ENCODE peak calls at places on chromosomes 16 and 17, in six cellular contexts. J, L, A, N, G and F are unnamed samples.

GRCh38 chr17:29742210-29742513 is 119.5 kb upstream of the CORO6 start:
- DNase-seq in J (no peak), L (no peak), A (no peak), N (no peak), G (no peak), F (no peak)

GRCh38 chr16:51289336-51289735 is 138.3 kb upstream of the SALL1 start:
- DNase-seq in J (no peak), L (no peak), A (no peak), N (no peak), G (no peak), F (no peak)

GRCh38 chr17:20083460-20083859 is 74.3 kb downstream of the SPECC1 start:
- DNase-seq in J (no peak), L (no peak), A (no peak), N (no peak), G (no peak), F (no peak)

GRCh38 chr17:40307691-40308289 is 1.2 kb upstream of the RARA start:
- DNase-seq in J (no peak), L (peak), A (no peak), N (peak), G (no peak), F (no peak)

GRCh38 chr17:31494259-31495048 is 103.0 kb downstream of the RAB11FIP4 start:
- DNase-seq in J (no peak), L (peak), A (peak), N (no peak), G (peak), F (peak)

GRCh38 chr16:76956394-76956793 is 234.6 kb upstream of the MON1B start:
- DNase-seq in J (peak), L (no peak), A (no peak), N (no peak), G (no peak), F (no peak)

GRCh38 chr17:82670661-82671060 is 22.4 kb upstream of the WDR45B start:
- DNase-seq in J (no peak), L (no peak), A (no peak), N (no peak), G (no peak), F (no peak)

GRCh38 chr16:66695474-66695934 is 1.0 kb downstream of the CMTM4 start:
- DNase-seq in J (no peak), L (no peak), A (peak), N (no peak), G (no peak), F (peak)

GRCh38 chr17:73066148-73066884 is 26.2 kb downstream of the SLC39A11 start:
- DNase-seq in J (no peak), L (no peak), A (no peak), N (no peak), G (no peak), F (no peak)

GRCh38 chr17:68424861-68425260 is 32.4 kb downstream of the WIPI1 start:
- DNase-seq in J (peak), L (no peak), A (no peak), N (no peak), G (no peak), F (no peak)

GRCh38 chr17:80372922-80373570 is 41.9 kb upstream of the ENDOV start:
- DNase-seq in J (no peak), L (peak), A (no peak), N (peak), G (no peak), F (no peak)

GRCh38 chr16:68214726-68215125 is 21.2 kb downstream of the ESRP2 start:
- DNase-seq in J (no peak), L (no peak), A (no peak), N (no peak), G (no peak), F (no peak)

GRCh38 chr16:1420111-1420539 is 422 bp downstream of the UQCC4 start:
- DNase-seq in J (no peak), L (no peak), A (no peak), N (no peak), G (no peak), F (no peak)

GRCh38 chr17:58583486-58583885 is 69.0 kb upstream of the MTMR4 start:
- DNase-seq in J (no peak), L (no peak), A (no peak), N (no peak), G (no peak), F (no peak)
- TF ChIP-seq CTCF in J (no peak), L (no peak), A (no peak), N (no peak), G (no peak), F (no peak)

GRCh38 chr16:72791786-72792185 is 256.1 kb downstream of the ZFHX3 start:
- DNase-seq in J (no peak), L (no peak), A (no peak), N (no peak), G (no peak), F (no peak)
- H3K27ac ChIP-seq in J (no peak), L (no peak), A (no peak), N (no peak), G (no peak), F (no peak)

DNA sequence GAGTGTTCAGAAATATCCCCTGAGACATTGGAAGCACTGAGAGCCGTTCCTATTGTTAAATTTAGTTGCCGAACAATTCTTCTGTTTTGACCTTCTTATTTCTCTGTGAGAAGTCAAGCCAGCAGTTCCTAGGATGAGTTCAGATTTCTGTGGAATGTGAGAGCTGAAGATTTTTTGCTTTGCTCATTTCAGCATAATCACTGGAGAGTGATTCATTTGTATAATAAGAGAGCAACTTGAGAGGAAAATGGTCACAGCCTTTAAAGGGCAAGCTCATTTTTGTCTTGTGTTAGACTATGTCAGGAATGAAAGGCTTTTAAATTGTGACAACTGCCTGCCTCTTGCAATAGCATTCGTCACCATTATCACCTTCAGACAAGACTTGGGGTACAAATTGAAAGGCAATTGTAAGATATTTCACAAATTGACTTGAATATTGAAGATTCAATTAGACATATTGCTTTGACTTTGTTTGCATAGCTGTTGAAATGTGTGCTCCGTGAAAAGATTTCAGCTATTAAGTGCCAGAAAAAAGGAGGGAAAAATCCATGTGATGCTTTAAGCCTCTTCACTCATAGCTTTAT is 900.0 kb upstream of the GOT2 start:
- DNase-seq in J (no peak), L (no peak), A (no peak), N (no peak), G (no peak), F (no peak)
- TF ChIP-seq POLR2AphosphoS5 in J (no peak), L (no peak), A (no peak), N (no peak), G (no peak), F (no peak)

DNA sequence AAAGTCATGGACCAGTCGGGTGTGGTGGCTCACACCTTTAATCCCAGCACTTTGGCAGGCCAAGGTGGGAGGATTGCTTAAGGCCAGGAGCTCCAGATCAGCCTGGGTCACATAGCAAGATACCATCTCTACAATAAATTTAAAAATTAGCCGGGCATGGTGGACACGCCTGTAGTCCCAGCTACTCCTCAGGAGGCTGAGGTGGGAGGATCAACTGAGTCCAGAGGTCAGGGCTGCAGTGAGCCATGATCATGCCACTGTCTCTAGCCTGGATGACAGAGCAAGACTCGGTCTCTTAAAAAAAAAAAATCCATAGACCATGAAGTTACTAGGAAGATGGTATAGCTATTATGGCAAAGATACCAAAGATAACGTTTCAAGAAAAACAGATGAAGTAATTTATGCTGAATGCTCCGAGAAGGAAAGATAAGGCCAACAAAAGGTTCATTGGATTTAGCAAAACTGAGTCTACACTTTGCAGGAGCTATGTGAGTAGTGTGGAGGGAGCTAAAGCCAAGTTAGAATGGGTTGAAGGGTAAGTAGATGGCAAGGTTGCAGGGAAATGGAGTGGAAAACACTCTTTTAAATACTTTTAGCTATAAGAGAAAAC is 11.7 kb downstream of the TRIM37 start:
- DNase-seq in J (no peak), L (no peak), A (no peak), N (no peak), G (no peak), F (no peak)
- TF ChIP-seq CTCF in J (no peak), L (no peak), A (no peak), N (no peak), G (no peak), F (no peak)

GRCh38 chr16:53090271-53090590 is 35.4 kb downstream of the CHD9 start:
- DNase-seq in J (no peak), L (no peak), A (no peak), N (no peak), G (no peak), F (no peak)

GRCh38 chr16:53090591-53091507 is 36.1 kb downstream of the CHD9 start:
- DNase-seq in J (no peak), L (peak), A (peak), N (peak), G (peak), F (peak)

GRCh38 chr16:53087101-53087500 is 32.3 kb downstream of the CHD9 start:
- DNase-seq in J (no peak), L (no peak), A (no peak), N (no peak), G (no peak), F (no peak)

GRCh38 chr16:53091508-53092211 is 36.9 kb downstream of the CHD9 start:
- DNase-seq in J (peak), L (no peak), A (peak), N (peak), G (peak), F (peak)

DNA sequence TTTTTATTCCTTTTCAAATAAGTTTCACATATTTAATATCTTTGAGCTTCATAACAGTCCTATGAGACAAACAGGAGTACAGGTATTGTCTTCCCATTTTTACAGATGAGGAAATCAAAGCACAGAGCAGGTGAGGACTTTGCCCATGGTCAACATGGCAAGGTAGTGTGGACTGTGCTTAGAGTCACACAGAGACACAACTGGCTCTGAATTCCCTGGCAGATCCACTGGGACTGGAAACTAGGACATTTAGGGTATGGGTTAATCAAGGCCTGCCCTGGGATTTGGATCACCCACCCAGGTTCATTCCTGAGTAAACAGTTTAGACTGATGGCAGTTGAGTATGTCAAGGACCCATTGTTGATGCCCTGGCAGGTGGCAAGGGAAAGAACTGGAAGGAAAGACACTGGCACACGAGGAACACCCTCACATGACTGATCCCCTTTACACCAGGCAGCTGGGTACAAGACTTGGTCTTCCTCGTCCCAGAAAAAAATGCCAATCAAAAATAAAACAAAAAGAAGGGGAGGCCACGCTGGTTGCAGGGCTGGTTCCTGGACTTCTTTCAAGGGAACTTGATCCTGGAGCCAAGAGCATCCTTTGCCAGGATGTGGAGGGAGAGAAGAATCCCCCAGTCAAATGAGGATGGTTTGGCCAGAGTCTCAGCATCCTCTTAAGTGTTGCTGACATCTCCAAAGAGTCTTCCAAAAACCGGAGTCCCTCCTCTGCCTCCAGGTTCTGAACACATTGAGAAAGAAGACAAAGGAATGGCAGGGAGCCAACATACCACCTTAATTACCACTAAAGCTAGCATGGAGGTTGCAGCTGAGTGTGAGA is 34.9 kb downstream of the CHD9 start:
- DNase-seq in J (peak), L (no peak), A (no peak), N (peak), G (no peak), F (no peak)
- H3K27ac ChIP-seq in J (no peak), L (peak), A (peak), N (peak), G (peak), F (no peak)

GRCh38 chr17:50199651-50200446 is 1.6 kb downstream of the COL1A1 start:
- DNase-seq in J (peak), L (peak), A (peak), N (peak), G (peak), F (peak)

GRCh38 chr17:50203086-50203485 is 1.7 kb upstream of the COL1A1 start:
- DNase-seq in J (no peak), L (no peak), A (no peak), N (no peak), G (no peak), F (no peak)

GRCh38 chr17:50199211-50199633 is 2.2 kb downstream of the COL1A1 start:
- DNase-seq in J (no peak), L (peak), A (no peak), N (peak), G (no peak), F (no peak)

GRCh38 chr17:50200447-50201225 is 795 bp downstream of the COL1A1 start:
- DNase-seq in J (peak), L (peak), A (peak), N (peak), G (peak), F (no peak)

DNA sequence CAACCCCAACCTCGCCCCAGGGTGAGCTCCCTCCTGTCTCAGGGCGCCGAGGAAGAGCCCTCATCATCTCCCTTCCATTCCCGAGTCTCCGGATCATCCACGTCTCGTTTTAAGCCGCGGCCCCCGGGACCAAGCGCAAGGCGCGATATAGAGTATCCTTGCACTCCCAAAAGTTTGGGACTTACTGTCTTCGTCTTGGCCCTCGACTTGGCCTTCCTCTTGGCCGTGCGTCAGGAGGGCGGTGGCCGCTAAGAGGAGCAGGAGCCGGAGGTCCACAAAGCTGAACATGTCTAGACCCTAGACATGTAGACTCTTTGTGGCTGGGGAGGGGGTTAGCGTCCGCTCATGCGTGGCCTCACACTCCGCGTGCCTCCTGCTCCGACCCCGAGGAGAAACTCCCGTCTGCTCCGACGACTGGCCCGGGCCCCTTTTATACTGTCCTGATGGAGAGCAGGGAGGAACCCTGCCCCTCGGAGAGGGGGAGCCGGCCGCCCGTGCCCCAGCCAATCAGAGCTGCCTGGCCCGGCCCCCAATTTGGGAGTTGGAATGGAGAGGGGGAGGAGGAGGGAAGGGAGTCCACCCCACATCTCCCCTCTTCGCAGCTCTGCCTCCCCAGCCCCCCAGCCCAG is at the start of gene COL1A1:
- DNase-seq in J (peak), L (peak), A (peak), N (peak), G (peak), F (no peak)
- TF ChIP-seq POLR2AphosphoS5 in J (peak), L (peak), A (peak), N (peak), G (peak), F (no peak)

DNA sequence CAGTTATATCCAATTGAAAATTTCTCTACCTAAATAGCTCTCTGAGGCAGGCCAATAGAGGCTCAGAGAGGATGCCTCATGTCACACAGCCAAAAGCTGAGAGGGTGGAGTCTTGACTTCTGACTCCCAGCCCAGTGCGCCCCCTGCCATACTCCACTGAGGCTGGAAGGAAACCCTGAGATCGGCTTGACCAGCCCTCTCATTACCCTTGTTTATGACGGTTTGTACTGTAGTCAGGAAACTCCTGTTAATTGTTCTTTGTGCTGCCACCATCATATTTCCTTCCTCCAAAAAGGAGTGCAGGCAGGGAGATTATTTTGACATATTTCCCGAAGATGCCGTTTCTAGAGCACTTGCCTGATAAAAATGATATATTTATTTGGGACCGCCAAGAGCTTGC is 107.9 kb downstream of the AIPL1 start:
- DNase-seq in J (peak), L (peak), A (no peak), N (no peak), G (no peak), F (no peak)
- TF ChIP-seq CTCF in J (peak), L (no peak), A (no peak), N (no peak), G (no peak), F (no peak)